ENCODE peak calls at places on chromosomes 2 and 18, in seven cellular contexts. One of them, this sample, is unnamed.

GRCh38 chr2:240960963-240961876 is 37.2 kb upstream of the SNED1 start:
- DNase-seq in hepatocyte: peak; percentile 48
- DNase-seq in GM20000: no peak
- DNase-seq in astrocyte of the spinal cord: peak; percentile 28
- DNase-seq in lung: no peak
- DNase-seq in WTC11: no peak
- DNase-seq in GM12865: no peak
- DNase-seq in this sample: no peak

GRCh38 chr2:207042155-207042554 is 102.8 kb downstream of the CPO start:
- DNase-seq in astrocyte of the spinal cord: peak; percentile 78
- DNase-seq in WTC11: no peak
- DNase-seq in GM12865: no peak
- DNase-seq in hepatocyte: no peak
- DNase-seq in GM20000: no peak
- DNase-seq in lung: no peak
- DNase-seq in this sample: no peak

GRCh38 chr2:114933671-114934241 is 491.3 kb downstream of the DPP10 start:
- DNase-seq in hepatocyte: no peak
- DNase-seq in GM20000: no peak
- DNase-seq in GM12865: no peak
- DNase-seq in WTC11: no peak
- DNase-seq in astrocyte of the spinal cord: no peak
- DNase-seq in lung: no peak
- DNase-seq in this sample: no peak

GRCh38 chr2:96648306-96648705 is 5.7 kb downstream of the FER1L5 start:
- DNase-seq in WTC11: no peak
- DNase-seq in GM20000: no peak
- DNase-seq in GM12865: no peak
- DNase-seq in lung: no peak
- DNase-seq in astrocyte of the spinal cord: no peak
- DNase-seq in hepatocyte: no peak
- DNase-seq in this sample: no peak

GRCh38 chr2:23551875-23552274 is 166.9 kb downstream of the KLHL29 start:
- DNase-seq in hepatocyte: no peak
- DNase-seq in WTC11: no peak
- DNase-seq in astrocyte of the spinal cord: no peak
- DNase-seq in GM20000: no peak
- DNase-seq in lung: no peak
- DNase-seq in GM12865: no peak
- DNase-seq in this sample: no peak

GRCh38 chr2:206433201-206433600 is 10.1 kb upstream of the ADAM23 start:
- DNase-seq in lung: no peak
- DNase-seq in hepatocyte: no peak
- DNase-seq in GM12865: no peak
- DNase-seq in astrocyte of the spinal cord: no peak
- DNase-seq in WTC11: no peak
- DNase-seq in GM20000: no peak
- DNase-seq in this sample: no peak

GRCh38 chr2:184780384-184780783 is 182.1 kb downstream of the ZNF804A start:
- DNase-seq in WTC11: no peak
- DNase-seq in hepatocyte: no peak
- DNase-seq in astrocyte of the spinal cord: no peak
- DNase-seq in lung: no peak
- DNase-seq in GM12865: no peak
- DNase-seq in GM20000: no peak
- DNase-seq in this sample: no peak

GRCh38 chr2:75602724-75603342 is 42.1 kb upstream of the EVA1A start:
- DNase-seq in astrocyte of the spinal cord: peak; percentile 83
- DNase-seq in hepatocyte: peak; percentile 82
- DNase-seq in GM12865: no peak
- DNase-seq in WTC11: no peak
- DNase-seq in lung: peak; percentile 66
- DNase-seq in GM20000: no peak
- DNase-seq in this sample: no peak

GRCh38 chr2:216012133-216012829 is 1.1 kb downstream of the MREG start:
- DNase-seq in WTC11: no peak
- DNase-seq in GM20000: no peak
- DNase-seq in GM12865: no peak
- DNase-seq in astrocyte of the spinal cord: no peak
- DNase-seq in hepatocyte: peak; percentile 52
- DNase-seq in lung: peak; percentile 67
- DNase-seq in this sample: no peak

GRCh38 chr2:69978157-69978904 is 16.9 kb upstream of the ASPRV1 start:
- DNase-seq in astrocyte of the spinal cord: no peak
- DNase-seq in GM20000: no peak
- DNase-seq in WTC11: no peak
- DNase-seq in lung: no peak
- DNase-seq in hepatocyte: no peak
- DNase-seq in GM12865: no peak
- DNase-seq in this sample: no peak

GRCh38 chr2:144521702-144522101 is 1.8 kb upstream of the ZEB2 start:
- DNase-seq in hepatocyte: no peak
- DNase-seq in lung: no peak
- DNase-seq in astrocyte of the spinal cord: no peak
- DNase-seq in GM20000: no peak
- DNase-seq in GM12865: no peak
- DNase-seq in WTC11: no peak
- DNase-seq in this sample: no peak

GRCh38 chr18:74784791-74785190 is 187.1 kb downstream of the ZNF407 start:
- DNase-seq in GM12865: no peak
- DNase-seq in GM20000: no peak
- DNase-seq in astrocyte of the spinal cord: no peak
- DNase-seq in WTC11: no peak
- DNase-seq in lung: no peak
- DNase-seq in hepatocyte: no peak
- DNase-seq in this sample: no peak

GRCh38 chr2:85733121-85733960 is 20.4 kb upstream of the ATOH8 start:
- DNase-seq in WTC11: no peak
- DNase-seq in hepatocyte: no peak
- DNase-seq in astrocyte of the spinal cord: no peak
- DNase-seq in GM20000: no peak
- DNase-seq in lung: no peak
- DNase-seq in GM12865: no peak
- DNase-seq in this sample: no peak

DNA sequence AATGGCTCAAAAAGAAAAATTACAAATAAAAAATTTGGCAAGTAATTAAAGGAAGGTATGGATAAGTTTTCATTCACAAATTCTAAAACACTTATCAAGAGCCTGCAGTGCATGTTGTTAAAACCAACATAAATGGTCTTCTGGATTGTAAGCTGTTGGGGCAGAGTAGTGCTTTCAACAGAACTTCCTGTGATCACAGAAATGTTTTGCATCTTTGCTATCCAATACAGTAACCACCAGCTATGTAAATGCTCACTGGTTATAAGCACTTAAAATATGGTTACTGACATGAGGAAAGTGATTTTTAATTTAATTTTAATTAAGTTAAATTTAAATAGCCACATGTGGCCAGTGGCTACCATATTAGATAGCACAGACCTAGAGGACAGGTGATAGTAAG is 133.1 kb downstream of the NBAS start:
- DNase-seq in GM12865: no peak
- DNase-seq in WTC11: no peak
- DNase-seq in GM20000: no peak
- DNase-seq in hepatocyte: no peak
- DNase-seq in lung: no peak
- DNase-seq in astrocyte of the spinal cord: no peak
- DNase-seq in this sample: no peak
- TF ChIP-seq CTCF in GM12865: no peak
- TF ChIP-seq CTCF in WTC11: no peak
- TF ChIP-seq CTCF in GM20000: no peak
- TF ChIP-seq CTCF in hepatocyte: no peak
- TF ChIP-seq CTCF in lung: no peak
- TF ChIP-seq CTCF in astrocyte of the spinal cord: no peak
- TF ChIP-seq CTCF in this sample: no peak

GRCh38 chr2:39516347-39517101 is 79.4 kb upstream of the MAP4K3 start:
- DNase-seq in astrocyte of the spinal cord: no peak
- DNase-seq in hepatocyte: peak; percentile 30
- DNase-seq in WTC11: peak; percentile 52
- DNase-seq in GM20000: no peak
- DNase-seq in GM12865: no peak
- DNase-seq in lung: no peak
- DNase-seq in this sample: peak; percentile 34
- TF ChIP-seq CTCF in astrocyte of the spinal cord: no peak
- TF ChIP-seq CTCF in hepatocyte: peak; percentile 24
- TF ChIP-seq CTCF in WTC11: no peak
- TF ChIP-seq CTCF in GM20000: no peak
- TF ChIP-seq CTCF in GM12865: no peak
- TF ChIP-seq CTCF in lung: no peak
- TF ChIP-seq CTCF in this sample: no peak

GRCh38 chr2:29423267-29423666 is 308.1 kb downstream of the CLIP4 start:
- DNase-seq in lung: no peak
- DNase-seq in GM20000: no peak
- DNase-seq in astrocyte of the spinal cord: no peak
- DNase-seq in GM12865: peak; percentile 55
- DNase-seq in WTC11: no peak
- DNase-seq in hepatocyte: peak; percentile 43
- DNase-seq in this sample: no peak

GRCh38 chr2:29420999-29421856 is 306.0 kb downstream of the CLIP4 start:
- DNase-seq in GM12865: peak; percentile 15
- DNase-seq in GM20000: no peak
- DNase-seq in astrocyte of the spinal cord: peak; percentile 2
- DNase-seq in lung: no peak
- DNase-seq in WTC11: no peak
- DNase-seq in hepatocyte: peak; percentile 55
- DNase-seq in this sample: no peak

GRCh38 chr2:29420484-29420883 is 305.3 kb downstream of the CLIP4 start:
- DNase-seq in lung: no peak
- DNase-seq in hepatocyte: no peak
- DNase-seq in GM12865: no peak
- DNase-seq in astrocyte of the spinal cord: no peak
- DNase-seq in WTC11: no peak
- DNase-seq in GM20000: no peak
- DNase-seq in this sample: no peak

GRCh38 chr2:29417630-29418029 is 302.4 kb downstream of the CLIP4 start:
- DNase-seq in lung: no peak
- DNase-seq in WTC11: no peak
- DNase-seq in astrocyte of the spinal cord: no peak
- DNase-seq in hepatocyte: no peak
- DNase-seq in GM20000: no peak
- DNase-seq in GM12865: no peak
- DNase-seq in this sample: no peak
- TF ChIP-seq CTCF in lung: no peak
- TF ChIP-seq CTCF in WTC11: no peak
- TF ChIP-seq CTCF in astrocyte of the spinal cord: no peak
- TF ChIP-seq CTCF in hepatocyte: no peak
- TF ChIP-seq CTCF in GM20000: no peak
- TF ChIP-seq CTCF in GM12865: no peak
- TF ChIP-seq CTCF in this sample: no peak

DNA sequence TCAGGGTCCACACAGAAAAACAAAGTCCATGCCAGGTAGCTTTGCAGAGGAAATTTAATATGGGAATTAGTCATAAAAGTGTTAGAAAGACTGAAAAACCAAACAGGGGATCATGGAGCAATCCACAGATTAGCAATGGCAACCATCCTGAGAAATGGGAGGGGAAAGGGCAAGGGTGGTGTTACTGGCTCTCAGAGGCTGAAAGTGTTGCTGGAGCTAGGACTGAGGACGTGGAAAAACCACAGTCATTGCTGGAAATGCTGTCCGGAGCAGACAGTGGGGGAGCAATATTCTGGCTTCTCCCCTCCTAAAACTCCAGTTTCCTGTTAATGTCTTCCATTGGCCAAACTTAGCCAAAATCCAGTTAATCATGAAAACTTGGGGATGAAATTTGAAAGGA is 172.4 kb downstream of the ZBTB7C start:
- DNase-seq in GM12865: no peak
- DNase-seq in WTC11: no peak
- DNase-seq in hepatocyte: no peak
- DNase-seq in lung: no peak
- DNase-seq in astrocyte of the spinal cord: no peak
- DNase-seq in GM20000: no peak
- DNase-seq in this sample: no peak
- TF ChIP-seq CTCF in GM12865: no peak
- TF ChIP-seq CTCF in WTC11: no peak
- TF ChIP-seq CTCF in hepatocyte: no peak
- TF ChIP-seq CTCF in lung: no peak
- TF ChIP-seq CTCF in astrocyte of the spinal cord: no peak
- TF ChIP-seq CTCF in GM20000: no peak
- TF ChIP-seq CTCF in this sample: no peak

GRCh38 chr2:239401450-239402227 is 819 bp upstream of the HDAC4 start:
- DNase-seq in astrocyte of the spinal cord: peak; percentile 94
- DNase-seq in GM12865: peak; percentile 96
- DNase-seq in WTC11: peak; percentile 87
- DNase-seq in GM20000: peak; percentile 99
- DNase-seq in hepatocyte: peak; percentile 99
- DNase-seq in lung: peak; percentile 93
- DNase-seq in this sample: peak; percentile 92
- TF ChIP-seq CTCF in astrocyte of the spinal cord: no peak
- TF ChIP-seq CTCF in GM12865: no peak
- TF ChIP-seq CTCF in WTC11: no peak
- TF ChIP-seq CTCF in GM20000: no peak
- TF ChIP-seq CTCF in hepatocyte: peak; percentile 12
- TF ChIP-seq CTCF in lung: no peak
- TF ChIP-seq CTCF in this sample: no peak

GRCh38 chr2:65311596-65311995 is 84.0 kb downstream of the ACTR2 start:
- DNase-seq in WTC11: no peak
- DNase-seq in GM12865: no peak
- DNase-seq in GM20000: no peak
- DNase-seq in lung: no peak
- DNase-seq in astrocyte of the spinal cord: no peak
- DNase-seq in hepatocyte: no peak
- DNase-seq in this sample: no peak

GRCh38 chr2:65313126-65313953 is 85.7 kb downstream of the ACTR2 start:
- DNase-seq in WTC11: no peak
- DNase-seq in GM12865: no peak
- DNase-seq in astrocyte of the spinal cord: no peak
- DNase-seq in lung: no peak
- DNase-seq in GM20000: no peak
- DNase-seq in hepatocyte: no peak
- DNase-seq in this sample: no peak

GRCh38 chr2:65305899-65306298 is 78.3 kb downstream of the ACTR2 start:
- DNase-seq in GM20000: no peak
- DNase-seq in hepatocyte: no peak
- DNase-seq in astrocyte of the spinal cord: no peak
- DNase-seq in lung: no peak
- DNase-seq in WTC11: no peak
- DNase-seq in GM12865: no peak
- DNase-seq in this sample: no peak

GRCh38 chr2:65311049-65311448 is 83.4 kb downstream of the ACTR2 start:
- DNase-seq in astrocyte of the spinal cord: no peak
- DNase-seq in WTC11: no peak
- DNase-seq in GM20000: no peak
- DNase-seq in GM12865: no peak
- DNase-seq in lung: no peak
- DNase-seq in hepatocyte: no peak
- DNase-seq in this sample: no peak

DNA sequence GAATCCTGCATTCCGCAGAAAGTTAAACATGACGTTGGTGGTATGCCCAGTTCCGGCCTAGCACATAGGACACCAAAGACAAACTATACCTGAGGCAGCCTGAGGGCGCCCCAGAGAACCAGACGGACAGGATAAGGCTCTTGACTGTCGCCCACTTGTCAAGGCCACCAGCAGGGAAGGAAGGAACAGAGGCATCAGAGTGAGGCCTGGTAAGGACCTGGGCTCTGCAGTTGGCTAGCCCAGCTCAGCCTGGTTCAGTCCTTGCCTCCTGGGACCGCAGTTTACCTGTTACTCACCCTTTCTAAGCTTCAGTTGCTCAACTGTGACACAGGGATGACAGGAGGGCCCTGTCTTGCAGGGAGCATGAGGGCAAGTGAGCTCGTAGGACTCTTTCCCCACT is 82.1 kb downstream of the ACTR2 start:
- DNase-seq in WTC11: no peak
- DNase-seq in astrocyte of the spinal cord: no peak
- DNase-seq in GM12865: no peak
- DNase-seq in lung: peak; percentile 41
- DNase-seq in hepatocyte: no peak
- DNase-seq in GM20000: no peak
- DNase-seq in this sample: no peak
- TF ChIP-seq CTCF in WTC11: no peak
- TF ChIP-seq CTCF in astrocyte of the spinal cord: no peak
- TF ChIP-seq CTCF in GM12865: no peak
- TF ChIP-seq CTCF in lung: no peak
- TF ChIP-seq CTCF in hepatocyte: no peak
- TF ChIP-seq CTCF in GM20000: no peak
- TF ChIP-seq CTCF in this sample: no peak